ENCODE peak calls at places on chromosomes 4 and X, in six cellular contexts. T is psoas muscle, B is H9, V is stomach, W is fibroblast of lung, L is IMR-90. D is an unnamed sample.
A peak's percentile ranks its signal among the peaks of the same experiment; 100 is the strongest.

GRCh38 chr4:86508436-86508835 is 85.7 kb upstream of the PTPN13 start:
- DNase-seq in T (no peak), B (no peak), V (no peak), W (peak; percentile 74), L (peak; percentile 62), D (no peak)

GRCh38 chr4:114281561-114281960 is 302.1 kb upstream of the ARSJ start:
- DNase-seq in T (no peak), B (no peak), V (no peak), W (peak; percentile 71), L (peak; percentile 91), D (no peak)

GRCh38 chrX:144791298-144791697 is 456.0 kb upstream of the SPANXN1 start:
- DNase-seq in T (no peak), B (no peak), V (no peak), W (no peak), L (no peak), D (no peak)

GRCh38 chr4:172393220-172393619 is 580.0 kb downstream of the GALNTL6 start:
- DNase-seq in T (no peak), B (no peak), V (no peak), W (no peak), L (no peak), D (no peak)

GRCh38 chrX:13502590-13502989 is 66.8 kb upstream of the EGFL6 start:
- DNase-seq in T (no peak), B (no peak), V (no peak), W (no peak), L (no peak), D (no peak)

GRCh38 chr4:87839309-87839946 is 6.7 kb downstream of the MEPE start:
- DNase-seq in T (peak; percentile 17), B (no peak), V (no peak), W (peak; percentile 65), L (peak; percentile 49), D (no peak)

GRCh38 chrX:15675490-15675921 is 10.9 kb upstream of the CLTRN start:
- DNase-seq in T (peak; percentile 84), B (peak; percentile 79), V (peak; percentile 89), W (no peak), L (no peak), D (peak; percentile 88)

GRCh38 chr4:8732681-8733243 is 138.9 kb downstream of the HMX1 start:
- DNase-seq in T (no peak), B (peak; percentile 18), V (peak; percentile 18), W (no peak), L (no peak), D (no peak)

GRCh38 chr4:188934320-188934975 is 795.2 kb downstream of the TRIML1 start:
- DNase-seq in T (no peak), B (no peak), V (no peak), W (peak; percentile 13), L (peak; percentile 81), D (no peak)

GRCh38 chr4:156294577-156294976 is 340.9 kb upstream of the CTSO start:
- DNase-seq in T (no peak), B (peak; percentile 26), V (no peak), W (peak; percentile 79), L (peak; percentile 87), D (no peak)

GRCh38 chr4:183099537-183100297 is 660 bp downstream of the WWC2 start:
- DNase-seq in T (peak; percentile 30), B (peak; percentile 73), V (peak; percentile 29), W (no peak), L (no peak), D (peak; percentile 82)

GRCh38 chr4:8114456-8115202 is 44.0 kb downstream of the ABLIM2 start:
- DNase-seq in T (peak; percentile 17), B (no peak), V (no peak), W (no peak), L (no peak), D (no peak)

GRCh38 chrX:154121207-154121606 is 22.8 kb upstream of the OPN1LW start:
- DNase-seq in T (no peak), B (no peak), V (no peak), W (no peak), L (no peak), D (no peak)

DNA sequence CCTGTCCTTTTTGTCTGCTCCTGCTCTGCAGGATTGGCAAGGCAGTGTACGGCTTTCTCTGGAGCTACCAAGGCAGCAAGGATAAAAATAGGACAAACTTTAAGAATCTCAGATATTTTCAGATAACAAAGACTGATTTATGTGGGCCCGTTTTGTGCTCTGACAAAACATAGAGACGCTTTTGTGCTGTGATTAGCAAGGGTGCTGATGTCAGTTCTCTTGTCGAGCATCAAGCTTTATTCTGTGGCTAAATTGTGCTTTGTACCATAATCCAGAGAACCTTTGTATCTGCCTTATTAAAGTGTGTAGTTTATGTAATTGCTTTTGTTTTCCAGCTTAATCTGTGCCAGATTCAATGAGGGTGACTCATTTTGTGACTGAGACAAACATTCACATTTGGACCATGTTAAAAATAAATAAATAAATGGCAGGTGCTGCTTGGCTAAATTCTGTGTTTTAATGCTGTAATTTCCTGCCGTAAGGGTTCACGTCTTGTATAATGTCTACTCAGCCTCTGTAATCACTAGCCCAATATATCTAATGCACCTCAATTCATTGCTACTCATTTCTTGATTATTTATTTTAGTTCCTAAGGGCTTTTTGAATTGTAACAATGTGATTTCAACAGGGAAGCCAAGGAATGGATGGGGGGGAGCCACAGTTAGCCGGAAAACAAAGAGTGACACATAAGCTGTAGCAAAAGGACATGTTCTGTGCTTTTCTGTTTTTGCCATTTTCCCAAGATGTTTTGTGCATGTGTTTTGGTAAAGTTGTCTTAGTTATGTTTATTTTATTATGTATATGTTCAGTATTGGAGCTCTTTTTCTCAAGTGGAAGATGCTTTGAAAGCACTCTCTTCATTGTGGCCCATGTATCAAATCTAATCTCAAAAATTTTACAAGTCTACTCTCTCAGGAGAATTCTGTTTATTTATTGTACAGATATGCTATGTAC is 75.1 kb downstream of the GAB1 start:
- DNase-seq in T (no peak), B (no peak), V (no peak), W (peak; percentile 51), L (peak; percentile 58), D (no peak)
- H3K27ac ChIP-seq in T (peak overlapping the region; percentile 62), B (no peak overlapping the region), V (peak overlapping the region; percentile 7), W (no peak overlapping the region), L (no peak overlapping the region), D (peak overlapping the region; percentile 15)

GRCh38 chr4:153832720-153833287 is 43.9 kb upstream of the SFRP2 start:
- DNase-seq in T (no peak), B (no peak), V (no peak), W (no peak), L (no peak), D (no peak)
- H3K4me1 ChIP-seq in T (no peaks in the 10 kb centered on the region), B (no peaks in the 10 kb centered on the region), V (no peaks in the 10 kb centered on the region), W (no peaks in the 10 kb centered on the region), L (no peaks in the 10 kb centered on the region), D (no peaks in the 10 kb centered on the region)

GRCh38 chr4:143441678-143442077 is 71.8 kb upstream of the SMARCA5 start:
- DNase-seq in T (no peak), B (peak; percentile 25), V (no peak), W (peak; percentile 3), L (no peak), D (no peak)
- TF ChIP-seq CTCF in T (no peak), B (no peak), V (no peak), W (no peak), L (no peak), D (no peak)

GRCh38 chr4:128635939-128636551 is 173.5 kb upstream of the JADE1 start:
- DNase-seq in T (no peak), B (no peak), V (no peak), W (peak; percentile 9), L (no peak), D (no peak)
- H3K27ac ChIP-seq in T (peak overlapping the region; percentile 54), B (no peak overlapping the region), V (peak overlapping the region; percentile 56), W (no peak overlapping the region), L (no peak overlapping the region), D (peak overlapping the region; percentile 54)

GRCh38 chr4:25856756-25857155 is 6.0 kb downstream of the SEL1L3 start:
- DNase-seq in T (no peak), B (no peak), V (no peak), W (peak; percentile 11), L (no peak), D (no peak)
- H3K4me1 ChIP-seq in T (peaks cover 10% of the 10 kb centered on the region), B (peaks cover 8% of the 10 kb centered on the region), V (peaks cover 30% of the 10 kb centered on the region), W (peaks cover 2% of the 10 kb centered on the region), L (peaks cover 13% of the 10 kb centered on the region), D (peaks cover 73% of the 10 kb centered on the region)

GRCh38 chrX:42102586-42103282 is 179.4 kb upstream of the CASK start:
- DNase-seq in T (no peak), B (no peak), V (no peak), W (no peak), L (no peak), D (no peak)
- TF ChIP-seq CTCF in T (no peak), B (peak; percentile 20), V (no peak), W (no peak), L (no peak), D (no peak)

GRCh38 chrX:39758791-39759525 is 338.8 kb downstream of the BCOR start:
- DNase-seq in T (no peak), B (no peak), V (no peak), W (no peak), L (no peak), D (no peak)
- H3K27ac ChIP-seq in T (no peak overlapping the region), B (no peak overlapping the region), V (peak overlapping the region; percentile 59), W (no peak overlapping the region), L (peak overlapping the region; percentile 49), D (peak overlapping the region; percentile 13)